ENCODE peak calls at places on chromosome 16, in six cellular contexts. H is Panc1, K is prostate gland, Q is spleen, J is H1, P is sigmoid colon. X is an unnamed sample. For H3K4me1, the result is how much of the 10 kb centered on the place peaks cover.

GRCh38 chr16:56518435-56518834 is 1.4 kb downstream of the BBS2 start:
- DNase-seq in K (no peak), P (no peak), Q (no peak), H (peak), J (no peak), X (no peak)

GRCh38 chr16:85639529-85640253 is 26.6 kb downstream of the GSE1 start:
- DNase-seq in J (no peak), K (peak), P (peak), H (no peak), Q (no peak), X (no peak)

GRCh38 chr16:90008708-90009145 is 10.5 kb downstream of the DBNDD1 start:
- DNase-seq in K (no peak), H (no peak), J (no peak), Q (peak), P (no peak), X (peak)

GRCh38 chr16:31458073-31458834 is 1.0 kb upstream of the ARMC5 start:
- DNase-seq in Q (peak), H (no peak), J (no peak), P (peak), K (no peak), X (peak)

GRCh38 chr16:12507366-12507765 is 296.3 kb downstream of the CPPED1 start:
- DNase-seq in J (no peak), Q (no peak), H (no peak), K (no peak), P (no peak), X (no peak)

GRCh38 chr16:47774661-47775060 is 313.5 kb downstream of the PHKB start:
- DNase-seq in J (peak), K (no peak), H (no peak), Q (no peak), P (no peak), X (no peak)

GRCh38 chr16:66692341-66692740 is 4.2 kb downstream of the CMTM4 start:
- DNase-seq in J (no peak), H (no peak), P (peak), Q (no peak), K (no peak), X (no peak)

GRCh38 chr16:31427441-31428276 is 501 bp downstream of the COX6A2 start:
- DNase-seq in Q (peak), J (no peak), H (no peak), P (peak), K (no peak), X (no peak)

GRCh38 chr16:5064915-5065314 is 841 bp downstream of the C16orf89 start:
- DNase-seq in Q (peak), H (no peak), K (no peak), J (no peak), P (peak), X (no peak)

GRCh38 chr16:82059983-82060421 is 24.9 kb downstream of the HSD17B2 start:
- DNase-seq in K (no peak), J (no peak), P (no peak), H (no peak), Q (no peak), X (no peak)

GRCh38 chr16:57513371-57514102 is 22.8 kb downstream of the CCDC102A start:
- DNase-seq in Q (no peak), H (no peak), P (peak), K (no peak), J (no peak), X (no peak)

GRCh38 chr16:58269526-58269925 is 25.3 kb downstream of the PRSS54 start:
- DNase-seq in P (no peak), Q (no peak), H (no peak), K (no peak), J (no peak), X (no peak)

GRCh38 chr16:49620158-49620867 is 235.6 kb downstream of the ZNF423 start:
- DNase-seq in J (no peak), P (peak), H (no peak), Q (peak), K (no peak), X (peak)

GRCh38 chr16:84453061-84453752 is 51.3 kb downstream of the MEAK7 start:
- DNase-seq in J (no peak), P (peak), Q (peak), K (no peak), H (no peak), X (peak)

GRCh38 chr16:27405546-27406451 is 3.8 kb downstream of the IL21R start:
- DNase-seq in P (no peak), H (no peak), Q (no peak), K (no peak), J (no peak), X (no peak)

GRCh38 chr16:11136600-11136999 is 119.4 kb downstream of the SOCS1 start:
- DNase-seq in K (no peak), Q (no peak), J (no peak), H (no peak), P (no peak), X (no peak)

GRCh38 chr16:84932691-84933090 is 78.6 kb downstream of the ZDHHC7 start:
- DNase-seq in K (no peak), P (no peak), Q (peak), J (no peak), H (no peak), X (no peak)

GRCh38 chr16:28524544-28525179 is 14.1 kb downstream of the NUPR1 start:
- DNase-seq in Q (no peak), P (no peak), K (no peak), J (no peak), H (no peak), X (no peak)

GRCh38 chr16:50354629-50355456 is 13.9 kb downstream of the BRD7 start:
- DNase-seq in J (no peak), P (no peak), K (no peak), Q (no peak), H (no peak), X (no peak)

GRCh38 chr16:16021988-16022682 is 72.7 kb downstream of the ABCC1 start:
- DNase-seq in H (peak), P (peak), J (no peak), K (peak), Q (peak), X (peak)

GRCh38 chr16:30005341-30006094 is 5.3 kb downstream of the DOC2A start:
- DNase-seq in P (no peak), K (no peak), Q (no peak), J (no peak), H (no peak), X (no peak)

GRCh38 chr16:10868562-10869469 is 8.2 kb upstream of the CIITA start:
- DNase-seq in K (no peak), H (no peak), P (peak), J (no peak), Q (peak), X (no peak)

GRCh38 chr16:86319871-86320270 is 190.5 kb upstream of the FOXF1 start:
- DNase-seq in Q (no peak), K (no peak), P (peak), J (no peak), H (no peak), X (no peak)

DNA sequence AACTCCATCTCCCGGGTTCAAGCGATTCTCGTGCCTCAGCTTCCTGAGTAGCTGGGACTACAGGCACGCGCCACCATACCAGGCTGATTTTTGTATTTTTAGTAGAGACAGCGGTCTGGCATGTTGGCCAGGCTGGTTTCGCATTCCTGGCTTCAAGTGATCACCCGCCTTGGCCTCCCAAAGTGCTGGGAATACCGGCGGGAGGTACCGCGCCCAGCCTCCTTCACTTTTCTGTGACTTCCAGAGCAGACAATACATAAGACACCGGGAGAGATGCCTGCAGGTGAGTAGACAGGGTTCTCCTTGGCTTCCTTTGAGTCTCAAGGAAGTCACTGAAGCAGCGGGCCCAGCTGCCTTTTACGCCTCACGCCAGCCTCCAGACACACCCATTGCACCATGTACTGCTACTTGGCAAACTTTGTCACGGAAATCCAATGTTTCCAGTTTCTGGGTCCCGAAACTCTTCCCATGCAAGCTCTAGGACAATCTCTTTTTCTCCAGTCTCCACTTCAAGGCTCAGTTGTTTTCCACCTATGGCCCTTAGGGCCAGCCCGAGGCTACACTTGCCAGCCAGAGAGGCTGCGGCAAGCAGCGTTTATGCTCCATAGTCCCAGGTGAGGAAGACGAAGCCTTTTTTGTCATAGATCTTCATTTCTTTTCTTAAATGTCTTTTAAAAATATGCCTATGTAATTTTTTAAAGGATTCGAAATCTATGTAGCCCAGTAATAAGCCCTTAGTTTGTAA is 886 bp upstream of the OR1F1 start:
- DNase-seq in H (no peak), J (no peak), Q (no peak), K (no peak), P (no peak), X (no peak)
- H3K4me1 ChIP-seq in H (under half), J (under half), Q (half or more), K (under half), P (under half), X (under half)

GRCh38 chr16:87436225-87437172 is 44.4 kb downstream of the MAP1LC3B start:
- DNase-seq in H (no peak), J (no peak), Q (no peak), P (no peak), K (no peak), X (no peak)
- TF ChIP-seq POLR2AphosphoS5 in H (no peak), J (no peak), Q (no peak), P (no peak), K (no peak), X (no peak)

DNA sequence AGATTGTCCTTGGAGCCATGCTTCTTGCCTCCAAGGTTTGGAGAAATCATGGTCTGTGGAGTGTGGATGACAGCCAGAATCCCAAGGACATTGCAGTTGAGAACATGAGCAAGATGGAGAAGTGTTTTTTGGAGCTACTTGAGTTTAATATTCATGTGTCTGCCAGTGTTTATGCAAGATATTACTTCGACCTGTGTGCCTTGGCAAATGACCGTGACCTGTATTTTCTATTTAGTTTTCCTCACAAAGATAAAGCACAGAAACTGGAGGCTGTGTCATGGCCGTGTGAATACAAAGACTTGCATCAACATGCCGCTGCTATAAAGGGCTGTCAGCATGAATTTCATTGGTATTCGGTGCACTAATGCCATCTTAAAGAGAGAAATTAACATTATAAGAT is 9.0 kb downstream of the GGA2 start:
- DNase-seq in K (no peak), H (no peak), J (no peak), P (no peak), Q (no peak), X (no peak)
- H3K4me1 ChIP-seq in K (under half), H (half or more), J (under half), P (under half), Q (half or more), X (half or more)

GRCh38 chr16:67959520-67959919 is 8.9 kb downstream of the SLC12A4 start:
- DNase-seq in H (no peak), Q (no peak), K (no peak), J (no peak), P (peak), X (peak)
- TF ChIP-seq POLR2AphosphoS5 in H (no peak), Q (peak), K (peak), J (no peak), P (peak), X (no peak)

GRCh38 chr16:68599586-68599985 is 45.5 kb upstream of the CDH3 start:
- DNase-seq in H (no peak), P (no peak), J (no peak), K (no peak), Q (no peak), X (no peak)
- H3K4me1 ChIP-seq in H (under half), P (under half), J (under half), K (under half), Q (under half), X (under half)

GRCh38 chr16:1825864-1826690 is 548 bp downstream of the HAGH start:
- DNase-seq in J (no peak), P (no peak), K (no peak), Q (peak), H (no peak), X (peak)
- TF ChIP-seq POLR2AphosphoS5 in J (no peak), P (no peak), K (no peak), Q (no peak), H (no peak), X (no peak)

DNA sequence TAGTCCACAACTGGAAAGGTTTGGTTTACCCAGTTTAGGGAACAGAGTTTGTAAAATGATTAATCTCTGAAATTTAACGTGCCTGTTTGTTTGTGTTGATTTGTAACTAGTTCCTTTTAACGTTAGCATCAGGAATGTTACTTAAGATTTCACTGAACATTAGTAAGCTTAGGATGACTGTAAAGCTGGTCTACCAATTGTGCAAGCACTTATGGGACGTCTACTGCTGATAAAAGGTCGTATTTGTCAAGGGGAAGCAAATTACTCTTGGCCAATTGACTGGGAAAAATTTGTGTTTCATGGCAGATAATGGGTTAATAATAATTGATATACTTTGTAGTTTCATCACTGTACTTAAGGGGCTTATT is 11.8 kb downstream of the METTL9 start:
- DNase-seq in P (no peak), K (no peak), H (no peak), Q (no peak), J (no peak), X (no peak)
- H3K4me1 ChIP-seq in P (half or more), K (under half), H (under half), Q (half or more), J (under half), X (half or more)

GRCh38 chr16:75726390-75726789 is at the start of gene CPHXL:
- DNase-seq in P (no peak), J (no peak), H (no peak), K (no peak), Q (no peak), X (no peak)
- TF ChIP-seq POLR2AphosphoS5 in P (no peak), J (no peak), H (no peak), K (no peak), Q (no peak), X (no peak)

GRCh38 chr16:70705056-70705455 is 19.2 kb upstream of the MTSS2 start:
- DNase-seq in K (no peak), Q (no peak), H (no peak), P (no peak), J (no peak), X (no peak)
- H3K4me1 ChIP-seq in K (under half), Q (half or more), H (under half), P (half or more), J (under half), X (half or more)

DNA sequence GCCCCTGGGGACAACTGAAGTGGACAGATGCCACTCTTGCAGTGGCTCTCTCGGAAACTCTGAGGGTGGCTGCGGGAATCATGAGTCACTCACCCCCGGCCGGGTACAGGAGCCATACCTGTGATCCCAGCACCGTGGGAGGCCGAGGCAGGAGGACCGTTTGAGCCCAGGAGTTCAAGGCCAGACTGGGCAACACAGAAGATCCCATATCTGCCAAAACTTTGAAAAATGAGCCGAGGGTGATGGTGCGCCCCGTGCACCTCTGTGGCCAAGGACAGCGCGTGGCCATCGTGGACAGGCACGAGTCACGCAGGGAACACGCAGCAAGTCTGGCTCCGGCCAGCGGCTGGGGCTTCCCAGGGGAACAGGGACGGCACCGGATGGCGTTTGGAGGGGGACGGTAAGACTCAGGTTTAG is 41.3 kb upstream of the ZC3H18 start:
- DNase-seq in P (no peak), J (no peak), H (no peak), K (no peak), Q (peak), X (no peak)
- TF ChIP-seq POLR2AphosphoS5 in P (no peak), J (no peak), H (no peak), K (no peak), Q (no peak), X (no peak)

X was measured in suprapubic skin.